ENCODE peak calls at places on chromosomes 1 and 21, in ten cellular contexts. Y, A, I, M, Z, D, G, B, V and X are unnamed samples.

GRCh38 chr1:212667223-212668139 is 32.2 kb downstream of the BATF3 start:
- DNase-seq in I (peak; percentile 97), Y (no peak), D (peak; percentile 32), G (no peak), B (no peak), A (no peak), V (peak; percentile 41), M (peak; percentile 42), Z (peak; percentile 56), X (no peak)

GRCh38 chr1:20446796-20447195 is 39.2 kb downstream of the CAMK2N1 start:
- DNase-seq in V (no peak), I (peak; percentile 66), A (no peak), Z (no peak), B (no peak), G (no peak), M (no peak), D (no peak), Y (no peak), X (no peak)

GRCh38 chr1:29709711-29710169 is 473.4 kb downstream of the PTPRU start:
- DNase-seq in A (no peak), G (no peak), I (peak; percentile 79), Z (no peak), Y (no peak), V (no peak), D (no peak), B (no peak), M (no peak), X (no peak)

GRCh38 chr1:230772457-230773395 is 25.5 kb downstream of the CAPN9 start:
- DNase-seq in I (peak; percentile 59), M (no peak), A (no peak), Z (no peak), B (no peak), D (peak; percentile 62), Y (peak; percentile 48), G (no peak), V (no peak), X (no peak)

GRCh38 chr1:155226910-155227260 is 18.4 kb downstream of the MTX1 start:
- DNase-seq in Z (peak; percentile 57), D (peak; percentile 48), A (no peak), G (no peak), I (peak; percentile 38), M (no peak), B (no peak), Y (peak; percentile 53), V (peak; percentile 61), X (peak; percentile 84)

GRCh38 chr1:199700551-199700950 is 327.0 kb upstream of the NR5A2 start:
- DNase-seq in V (no peak), M (no peak), I (no peak), Z (no peak), B (no peak), Y (no peak), G (no peak), D (no peak), A (no peak), X (no peak)

GRCh38 chr1:14598007-14598497 is 433 bp upstream of the KAZN start:
- DNase-seq in V (no peak), M (no peak), I (no peak), Z (no peak), D (no peak), Y (no peak), B (no peak), A (no peak), G (no peak), X (no peak)

GRCh38 chr1:2037314-2037979 is 12.8 kb upstream of the PRKCZ start:
- DNase-seq in M (no peak), B (no peak), V (no peak), G (no peak), D (no peak), A (no peak), Z (no peak), Y (no peak), I (no peak), X (no peak)

GRCh38 chr1:159872896-159873295 is 10.4 kb upstream of the VSIG8 start:
- DNase-seq in Z (no peak), D (no peak), V (no peak), G (no peak), Y (no peak), M (no peak), A (no peak), I (no peak), B (no peak), X (no peak)

GRCh38 chr1:111615874-111616715 is 3.5 kb upstream of the RAP1A start:
- DNase-seq in D (no peak), B (peak; percentile 91), M (no peak), G (no peak), Y (no peak), V (no peak), I (peak; percentile 32), Z (no peak), A (peak; percentile 46), X (no peak)

GRCh38 chr1:55277377-55278130 is 62.4 kb upstream of the USP24 start:
- DNase-seq in G (peak; percentile 82), I (peak; percentile 78), V (peak; percentile 84), Z (peak; percentile 77), Y (peak; percentile 87), A (peak; percentile 49), B (peak; percentile 59), D (peak; percentile 86), M (peak; percentile 77), X (peak; percentile 94)

GRCh38 chr1:74732960-74733615 is at the start of the genes CRYZ and TYW3:
- DNase-seq in Y (peak; percentile 86), A (peak; percentile 44), V (peak; percentile 90), M (peak; percentile 91), I (peak; percentile 92), G (peak; percentile 77), D (peak; percentile 96), B (peak; percentile 87), Z (peak; percentile 89), X (peak; percentile 91)

GRCh38 chr1:248406721-248407692 is 4.2 kb downstream of the OR2T1 start:
- DNase-seq in Y (no peak), D (no peak), G (no peak), A (no peak), Z (no peak), B (peak; percentile 42), M (no peak), V (no peak), I (no peak), X (no peak)

GRCh38 chr1:155207578-155208405 is at the start of gene THBS3:
- DNase-seq in G (no peak), A (no peak), Z (no peak), D (peak; percentile 42), Y (no peak), M (peak; percentile 75), I (peak; percentile 12), V (no peak), B (no peak), X (no peak)

GRCh38 chr1:236947794-236948193 is 56.4 kb downstream of the MT1HL1 start:
- DNase-seq in I (no peak), G (no peak), D (no peak), Y (no peak), Z (no peak), A (no peak), M (no peak), B (no peak), V (no peak), X (no peak)

GRCh38 chr1:173210716-173211231 is 3.6 kb upstream of the TNFSF4 start:
- DNase-seq in G (no peak), A (no peak), B (no peak), I (no peak), Y (no peak), D (no peak), Z (no peak), M (no peak), V (no peak), X (no peak)

GRCh38 chr1:21939650-21940374 is 2.7 kb upstream of the HSPG2 start:
- DNase-seq in G (peak; percentile 82), A (no peak), M (peak; percentile 92), Z (peak; percentile 77), I (peak; percentile 98), V (peak; percentile 81), D (peak; percentile 80), B (no peak), Y (peak; percentile 86), X (peak; percentile 49)

GRCh38 chr1:150561830-150562367 is 12.7 kb downstream of the ADAMTSL4 start:
- DNase-seq in Y (peak; percentile 95), M (peak; percentile 94), G (peak; percentile 86), Z (peak; percentile 97), D (peak; percentile 93), A (peak; percentile 69), I (peak; percentile 91), V (peak; percentile 96), B (no peak), X (peak; percentile 91)
- TF ChIP-seq POLR2A in Y (no peak), M (peak; percentile 79), G (peak; percentile 24), Z (no peak), D (no peak), A (peak; percentile 55), I (peak; percentile 46), V (no peak), B (no peak), X (peak; percentile 68)

DNA sequence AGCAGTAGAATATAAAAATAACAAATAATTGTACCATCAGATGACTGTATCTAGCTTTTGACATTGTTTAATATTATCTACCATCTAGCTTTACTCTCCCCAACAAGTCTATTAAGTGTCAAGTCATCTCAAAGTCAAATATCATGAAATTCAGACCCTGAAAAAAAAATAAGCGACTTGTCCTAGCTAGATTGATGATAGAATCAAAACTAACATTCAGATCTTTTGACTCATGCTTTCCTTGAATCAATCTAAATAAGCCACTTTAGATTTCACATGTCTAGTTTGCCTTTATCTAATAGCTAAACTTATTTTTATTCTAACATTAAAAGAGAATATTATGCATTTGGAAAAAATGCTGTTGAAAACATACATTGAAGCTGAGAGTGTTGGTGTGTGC is 35.4 kb downstream of the CRB1 start:
- DNase-seq in I (no peak), B (no peak), A (no peak), D (no peak), G (no peak), Z (no peak), M (no peak), V (no peak), Y (no peak), X (no peak)
- TF ChIP-seq POLR2A in I (no peak), B (no peak), A (no peak), D (no peak), G (no peak), Z (no peak), M (no peak), V (no peak), Y (no peak), X (no peak)

DNA sequence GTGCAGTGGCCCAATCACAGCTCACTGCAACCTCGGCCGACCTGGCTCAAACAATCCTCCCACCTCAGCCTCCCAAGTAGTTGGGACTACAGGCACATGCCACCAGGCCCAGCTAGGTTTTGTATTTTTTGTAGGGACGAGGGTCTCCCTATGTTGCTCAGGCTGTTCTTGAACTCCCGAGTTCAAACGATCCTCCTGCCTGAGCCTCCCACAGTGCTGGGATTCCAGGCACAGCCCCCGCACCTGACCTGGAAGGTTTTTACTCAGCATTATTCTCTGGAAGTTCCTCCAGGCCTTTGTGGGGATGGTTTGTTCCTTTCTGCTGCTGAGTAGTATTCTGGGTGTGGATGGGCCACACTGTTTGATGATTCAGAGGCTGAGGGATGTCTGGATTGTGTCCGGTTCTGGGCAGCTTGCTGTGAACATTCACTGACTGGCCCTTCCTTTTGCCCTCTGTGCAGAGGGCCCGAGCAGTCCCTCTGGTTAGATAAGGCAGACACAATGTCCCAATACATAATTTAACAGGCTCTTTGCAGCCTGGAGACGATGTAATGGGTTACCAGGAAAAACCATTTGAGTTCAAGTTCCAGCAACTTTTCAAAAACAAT is 6.0 kb upstream of the TRAPPC10 start:
- DNase-seq in I (peak; percentile 90), D (peak; percentile 58), B (no peak), A (no peak), M (peak; percentile 69), Y (no peak), G (no peak), Z (peak; percentile 46), V (no peak), X (no peak)
- TF ChIP-seq POLR2A in I (no peak), D (no peak), B (no peak), A (no peak), M (no peak), Y (no peak), G (no peak), Z (no peak), V (no peak), X (no peak)

GRCh38 chr1:113871597-113872113 is at the start of gene PTPN22:
- DNase-seq in Z (peak; percentile 79), G (no peak), Y (peak; percentile 50), I (peak; percentile 83), A (no peak), D (peak; percentile 51), V (peak; percentile 72), M (no peak), B (peak; percentile 90), X (peak; percentile 20)
- TF ChIP-seq POLR2A in Z (no peak), G (no peak), Y (no peak), I (no peak), A (peak; percentile 91), D (no peak), V (peak; percentile 54), M (no peak), B (peak; percentile 90), X (peak; percentile 74)